ENCODE peak calls at places on chromosomes 1 and 21, in five cellular contexts. G is brain microvascular endothelial cell; Z is transverse colon; V is spleen; J is effector memory CD4-positive, alpha-beta T cell. Y is an unnamed sample.

GRCh38 chr1:235938714-235939487 is 72.2 kb upstream of the LYST start:
- DNase-seq in G (no peak), Z (no peak), V (no peak), J (no peak), Y (no peak)

GRCh38 chr21:45166931-45167330 is 92.6 kb downstream of the ADARB1 start:
- DNase-seq in G (no peak), Z (no peak), V (no peak), J (no peak), Y (peak)

GRCh38 chr1:24483441-24483840 is 19.2 kb upstream of the RCAN3 start:
- DNase-seq in G (no peak), Z (no peak), V (no peak), J (no peak), Y (no peak)

GRCh38 chr1:100703052-100703451 is 16.5 kb upstream of the VCAM1 start:
- DNase-seq in G (no peak), Z (no peak), V (no peak), J (no peak), Y (no peak)

GRCh38 chr21:17270234-17270633 is 242.6 kb upstream of the CXADR start:
- DNase-seq in G (peak), Z (no peak), V (no peak), J (no peak), Y (no peak)

GRCh38 chr1:117562581-117563491 is 43.0 kb upstream of the TENT5C start:
- DNase-seq in G (no peak), Z (peak), V (no peak), J (no peak), Y (no peak)

GRCh38 chr1:230977781-230978490 is 725 bp downstream of the TTC13 start:
- DNase-seq in G (no peak), Z (peak), V (no peak), J (no peak), Y (peak)

GRCh38 chr1:167374014-167374413 is 144.3 kb downstream of the CD247 start:
- DNase-seq in G (no peak), Z (no peak), V (no peak), J (no peak), Y (peak)

GRCh38 chr1:27649306-27649635 is 14.3 kb upstream of the FGR start:
- DNase-seq in G (no peak), Z (no peak), V (no peak), J (no peak), Y (no peak)

GRCh38 chr1:246317723-246318359 is 189.2 kb downstream of the SMYD3 start:
- DNase-seq in G (no peak), Z (no peak), V (no peak), J (no peak), Y (no peak)

DNA sequence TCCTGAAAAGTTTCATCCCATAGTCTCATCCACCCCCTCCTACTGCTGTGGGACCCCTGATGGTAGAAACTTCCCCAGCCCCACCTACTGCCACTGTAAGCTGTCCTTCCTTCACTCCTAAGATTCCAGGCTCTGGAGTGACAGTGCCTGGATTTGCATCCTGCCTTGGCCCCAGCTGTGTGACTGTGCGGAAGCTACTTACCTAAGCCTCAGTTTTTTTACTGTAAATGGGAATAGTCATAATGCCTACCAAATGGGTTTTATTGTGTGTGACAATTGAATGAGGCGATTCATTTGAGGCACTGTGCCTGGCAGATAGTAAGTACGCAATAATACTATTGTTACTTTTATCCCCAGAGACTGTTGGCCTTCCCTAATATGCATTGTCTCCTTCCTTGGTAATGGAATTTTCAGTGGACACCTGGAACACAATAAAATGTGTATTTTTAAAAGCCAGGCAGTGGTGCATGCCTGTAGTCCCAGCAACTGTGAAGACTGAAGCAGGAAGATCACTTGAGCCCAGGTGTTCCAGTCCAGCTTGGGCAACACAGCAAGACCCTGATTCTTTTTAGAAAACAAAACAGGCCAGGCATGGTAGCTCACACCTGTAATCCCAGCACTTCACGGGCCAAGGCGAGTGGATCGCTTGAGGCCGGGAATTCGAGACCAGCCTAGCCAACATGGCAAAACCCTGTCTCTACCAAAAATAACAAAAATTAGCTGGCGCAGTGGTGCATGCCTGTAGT is 55.0 kb upstream of the ZNF326 start:
- DNase-seq in G (no peak), Z (no peak), V (no peak), J (no peak), Y (no peak)
- H3K27ac ChIP-seq in G (no peak), Z (no peak), V (no peak), J (no peak), Y (peak)

GRCh38 chr1:234885601-234886000 is 243.0 kb downstream of the TOMM20 start:
- DNase-seq in G (no peak), Z (no peak), V (no peak), J (no peak), Y (no peak)
- H3K27ac ChIP-seq in G (no peak), Z (peak), V (no peak), J (no peak), Y (no peak)

GRCh38 chr1:43082701-43083100 is 89.4 kb downstream of the EBNA1BP2 start:
- DNase-seq in G (no peak), Z (no peak), V (no peak), J (no peak), Y (no peak)
- H3K27ac ChIP-seq in G (no peak), Z (no peak), V (no peak), J (no peak), Y (no peak)

GRCh38 chr1:241636291-241636690 is 3.9 kb downstream of the CHML start:
- DNase-seq in G (no peak), Z (no peak), V (no peak), J (no peak), Y (no peak)

GRCh38 chr1:241639040-241639652 is 1.0 kb downstream of the CHML start:
- DNase-seq in G (no peak), Z (no peak), V (no peak), J (no peak), Y (no peak)

GRCh38 chr1:241637046-241637590 is 3.1 kb downstream of the CHML start:
- DNase-seq in G (no peak), Z (no peak), V (no peak), J (no peak), Y (no peak)

GRCh38 chr1:241638091-241638682 is 2.0 kb downstream of the CHML start:
- DNase-seq in G (no peak), Z (no peak), V (no peak), J (no peak), Y (no peak)

GRCh38 chr1:241637604-241638003 is 2.6 kb downstream of the CHML start:
- DNase-seq in G (no peak), Z (no peak), V (no peak), J (no peak), Y (no peak)
- H3K27ac ChIP-seq in G (no peak), Z (no peak), V (no peak), J (no peak), Y (no peak)

GRCh38 chr1:119655160-119655559 is 7.1 kb upstream of the ZNF697 start:
- DNase-seq in G (no peak), Z (no peak), V (no peak), J (no peak), Y (no peak)

GRCh38 chr1:119651641-119652040 is 3.6 kb upstream of the ZNF697 start:
- DNase-seq in G (no peak), Z (no peak), V (no peak), J (no peak), Y (no peak)

GRCh38 chr1:119652587-119652986 is 4.5 kb upstream of the ZNF697 start:
- DNase-seq in G (no peak), Z (no peak), V (no peak), J (no peak), Y (no peak)

GRCh38 chr1:119653135-119653838 is 5.2 kb upstream of the ZNF697 start:
- DNase-seq in G (no peak), Z (no peak), V (no peak), J (no peak), Y (no peak)

GRCh38 chr1:119653839-119654170 is 5.7 kb upstream of the ZNF697 start:
- DNase-seq in G (no peak), Z (no peak), V (no peak), J (no peak), Y (no peak)
- H3K27ac ChIP-seq in G (no peak), Z (no peak), V (no peak), J (no peak), Y (no peak)

GRCh38 chr1:12620931-12621330 is 2.9 kb upstream of the DHRS3 start:
- DNase-seq in G (no peak), Z (no peak), V (peak), J (no peak), Y (no peak)
- H3K27ac ChIP-seq in G (no peak), Z (peak), V (no peak), J (no peak), Y (no peak)

GRCh38 chr1:210129759-210130158 is 102.8 kb upstream of the SERTAD4 start:
- DNase-seq in G (no peak), Z (no peak), V (no peak), J (no peak), Y (no peak)

GRCh38 chr1:210129092-210129491 is 103.5 kb upstream of the SERTAD4 start:
- DNase-seq in G (no peak), Z (no peak), V (no peak), J (no peak), Y (no peak)

DNA sequence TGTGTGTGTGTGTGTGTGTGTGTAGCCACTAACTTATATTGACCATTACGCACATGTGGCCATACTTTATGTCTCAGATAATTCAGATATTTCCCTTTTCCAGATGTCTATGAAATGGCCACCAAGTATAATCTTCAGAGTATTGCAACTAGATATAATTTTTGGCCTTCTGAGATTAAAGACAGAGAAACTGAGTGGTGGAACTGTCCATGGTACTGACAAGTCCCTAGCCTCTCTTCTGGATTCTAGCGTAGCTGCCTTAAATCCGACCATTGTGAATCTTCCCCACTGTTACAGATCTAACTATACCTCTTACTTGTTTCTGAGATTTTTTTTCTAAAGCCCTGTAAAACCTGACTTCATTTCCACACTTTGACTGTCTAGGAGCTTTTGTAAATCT is 100.0 kb upstream of the SERTAD4 start:
- DNase-seq in G (peak), Z (no peak), V (no peak), J (no peak), Y (peak)
- H3K27ac ChIP-seq in G (no peak), Z (no peak), V (no peak), J (no peak), Y (no peak)